ENCODE peak calls at places on chromosomes 1 and 21, in six cellular contexts. L, K, R, W, G and M are unnamed samples.

GRCh38 chr1:204396015-204396583 is 15.5 kb downstream of the PPP1R15B start:
- DNase-seq in L (no peak), K (no peak), R (no peak), W (no peak), G (no peak), M (no peak)

GRCh38 chr1:200351826-200352549 is 57.8 kb downstream of the ZNF281 start:
- DNase-seq in L (peak; percentile 37), K (peak; percentile 53), R (no peak), W (peak; percentile 98), G (no peak), M (peak; percentile 24)

GRCh38 chr1:44273560-44274292 is 60.5 kb downstream of the DMAP1 start:
- DNase-seq in L (no peak), K (no peak), R (no peak), W (no peak), G (no peak), M (no peak)

GRCh38 chr1:78003070-78003751 is 1.5 kb upstream of the DNAJB4 start:
- DNase-seq in L (no peak), K (no peak), R (no peak), W (peak; percentile 30), G (no peak), M (no peak)

GRCh38 chr1:41955461-41956159 is 36.9 kb upstream of the HIVEP3 start:
- DNase-seq in L (peak; percentile 57), K (peak; percentile 99), R (no peak), W (peak; percentile 78), G (no peak), M (no peak)

GRCh38 chr21:37008705-37009104 is 2.2 kb downstream of the RIPPLY3 start:
- DNase-seq in L (peak; percentile 30), K (no peak), R (no peak), W (no peak), G (no peak), M (no peak)

GRCh38 chr1:51623450-51623849 is 6.6 kb downstream of the OSBPL9 start:
- DNase-seq in L (no peak), K (no peak), R (no peak), W (no peak), G (no peak), M (no peak)

GRCh38 chr1:17866451-17867029 is 111.4 kb downstream of the ACTL8 start:
- DNase-seq in L (no peak), K (peak; percentile 88), R (no peak), W (peak; percentile 88), G (peak; percentile 16), M (no peak)

GRCh38 chr1:211135342-211135950 is 1.5 kb upstream of the KCNH1 start:
- DNase-seq in L (peak; percentile 45), K (peak; percentile 75), R (peak; percentile 66), W (peak; percentile 68), G (no peak), M (peak; percentile 61)

GRCh38 chr1:48687271-48688045 is 89.2 kb downstream of the BEND5 start:
- DNase-seq in L (no peak), K (peak; percentile 73), R (no peak), W (no peak), G (no peak), M (no peak)

GRCh38 chr1:31811605-31812004 is 4.2 kb downstream of the SPOCD1 start:
- DNase-seq in L (no peak), K (no peak), R (peak; percentile 74), W (peak; percentile 70), G (no peak), M (no peak)

GRCh38 chr1:90924982-90925381 is 96.9 kb downstream of the ZNF644 start:
- DNase-seq in L (no peak), K (no peak), R (no peak), W (peak; percentile 3), G (no peak), M (no peak)

GRCh38 chr1:200896571-200897187 is 2.0 kb downstream of the INAVA start:
- DNase-seq in L (no peak), K (peak; percentile 96), R (no peak), W (peak; percentile 47), G (no peak), M (peak; percentile 89)

GRCh38 chr1:983736-984475 is 2.0 kb upstream of the PERM1 start:
- DNase-seq in L (peak; percentile 86), K (no peak), R (peak; percentile 22), W (peak; percentile 27), G (no peak), M (peak; percentile 54)

GRCh38 chr1:180151508-180151907 is 3.2 kb upstream of the QSOX1 start:
- DNase-seq in L (no peak), K (peak; percentile 34), R (no peak), W (peak; percentile 81), G (no peak), M (no peak)

GRCh38 chr21:34073749-34074282 is 438 bp downstream of the MRPS6 start:
- DNase-seq in L (peak; percentile 75), K (no peak), R (peak; percentile 46), W (no peak), G (no peak), M (peak; percentile 65)

GRCh38 chr1:156754219-156754618 is 2.7 kb upstream of the HDGF start:
- DNase-seq in L (no peak), K (no peak), R (peak; percentile 95), W (no peak), G (no peak), M (no peak)

GRCh38 chr1:173489149-173489600 is 12.0 kb downstream of the PRDX6 start:
- DNase-seq in L (no peak), K (no peak), R (no peak), W (peak; percentile 37), G (no peak), M (no peak)

GRCh38 chr1:227788279-227789041 is 27.0 kb upstream of the PRSS38 start:
- DNase-seq in L (peak; percentile 85), K (no peak), R (peak; percentile 77), W (no peak), G (no peak), M (peak; percentile 88)

GRCh38 chr1:244231193-244231571 is 180.1 kb downstream of the ZBTB18 start:
- DNase-seq in L (no peak), K (no peak), R (no peak), W (peak; percentile 47), G (no peak), M (peak; percentile 65)

GRCh38 chr1:204464701-204465100 is 29.9 kb downstream of the PIK3C2B start:
- DNase-seq in L (no peak), K (no peak), R (no peak), W (peak; percentile 24), G (no peak), M (no peak)

GRCh38 chr1:226118357-226118756 is 55.8 kb downstream of the H3-3A start:
- DNase-seq in L (no peak), K (no peak), R (no peak), W (no peak), G (no peak), M (no peak)

GRCh38 chr1:198775606-198776005 is 136.8 kb downstream of the PTPRC start:
- DNase-seq in L (no peak), K (no peak), R (no peak), W (peak; percentile 33), G (no peak), M (no peak)

GRCh38 chr1:220689696-220690095 is 467 bp upstream of the C1orf115 start:
- DNase-seq in L (no peak), K (no peak), R (no peak), W (no peak), G (no peak), M (no peak)

GRCh38 chr21:42563261-42564045 is 49.8 kb downstream of the SLC37A1 start:
- DNase-seq in L (no peak), K (no peak), R (peak; percentile 51), W (no peak), G (peak; percentile 37), M (no peak)

GRCh38 chr21:42149656-42150457 is 69.1 kb upstream of the ABCG1 start:
- DNase-seq in L (no peak), K (no peak), R (no peak), W (no peak), G (no peak), M (no peak)